ENCODE peak calls at places on chromosomes 11 and 22, in five cellular contexts. X, G, W, K and S are unnamed samples.

GRCh38 chr11:25793637-25794036 is 538.3 kb upstream of the ANO3 start:
- DNase-seq in K (no peak), W (no peak), X (no peak), G (no peak), S (no peak)

GRCh38 chr22:36775589-36775965 is 342 bp downstream of the IFT27 start:
- DNase-seq in W (peak; percentile 27), X (peak; percentile 4), K (no peak), G (no peak), S (no peak)

GRCh38 chr11:62404918-62405317 is 13.9 kb upstream of the SCGB1A1 start:
- DNase-seq in G (no peak), X (no peak), W (no peak), K (no peak), S (no peak)

GRCh38 chr22:36536717-36537116 is 7.8 kb upstream of the EIF3D start:
- DNase-seq in K (no peak), G (no peak), W (no peak), X (no peak), S (no peak)

GRCh38 chr22:38783095-38783710 is 10.7 kb downstream of the DNAL4 start:
- DNase-seq in G (no peak), K (no peak), W (no peak), X (no peak), S (no peak)

GRCh38 chr11:116871248-116871647 is 33.8 kb upstream of the APOA1 start:
- DNase-seq in W (no peak), K (no peak), X (no peak), G (no peak), S (no peak)

GRCh38 chr11:119371778-119372182 is 9.7 kb downstream of the USP2 start:
- DNase-seq in K (no peak), G (no peak), W (no peak), X (no peak), S (no peak)

GRCh38 chr11:2518983-2519340 is 74.2 kb downstream of the KCNQ1 start:
- DNase-seq in X (no peak), W (no peak), K (peak; percentile 6), G (no peak), S (no peak)

GRCh38 chr11:110173775-110174644 is 80.8 kb downstream of the ZC3H12C start:
- DNase-seq in W (peak; percentile 73), G (peak; percentile 48), X (peak; percentile 40), K (peak; percentile 46), S (peak; percentile 48)

GRCh38 chr11:22778642-22779041 is 51.0 kb downstream of the SVIP start:
- DNase-seq in K (no peak), G (no peak), W (peak; percentile 76), X (no peak), S (no peak)

GRCh38 chr22:38957046-38957770 is at the start of gene APOBEC3A:
- DNase-seq in G (no peak), W (no peak), X (no peak), K (no peak), S (no peak)

GRCh38 chr11:85783758-85784157 is 27.2 kb downstream of the SYTL2 start:
- DNase-seq in K (no peak), G (no peak), W (peak; percentile 70), X (no peak), S (no peak)

GRCh38 chr22:33274214-33274828 is 216.1 kb upstream of the SYN3 start:
- DNase-seq in X (peak; percentile 8), G (no peak), K (no peak), W (peak; percentile 36), S (no peak)

GRCh38 chr11:102523887-102524286 is 6.7 kb downstream of the MMP7 start:
- DNase-seq in G (no peak), W (no peak), X (no peak), K (no peak), S (no peak)

GRCh38 chr11:1410366-1411291 is 20.9 kb downstream of the BRSK2 start:
- DNase-seq in G (no peak), W (no peak), K (no peak), X (no peak), S (no peak)

GRCh38 chr22:20946080-20946986 is 20.7 kb upstream of the AIFM3 start:
- DNase-seq in X (no peak), W (no peak), G (no peak), K (no peak), S (no peak)

GRCh38 chr11:9760180-9760550 is 96.3 kb downstream of the SWAP70 start:
- DNase-seq in X (no peak), K (no peak), G (no peak), W (no peak), S (no peak)

GRCh38 chr11:111414267-111414931 is 35.3 kb upstream of the POU2AF1 start:
- DNase-seq in K (no peak), W (peak; percentile 17), G (no peak), X (no peak), S (no peak)

GRCh38 chr11:117221775-117222517 is 9.9 kb downstream of the PCSK7 start:
- DNase-seq in W (no peak), X (no peak), K (no peak), G (no peak), S (no peak)

GRCh38 chr11:117618273-117618672 is 178.7 kb downstream of the DSCAML1 start:
- DNase-seq in X (no peak), K (no peak), W (no peak), G (no peak), S (no peak)

GRCh38 chr11:73087730-73088129 is 54.4 kb downstream of the FCHSD2 start:
- DNase-seq in K (no peak), G (no peak), W (no peak), X (no peak), S (no peak)

GRCh38 chr11:469684-470667 is 19.9 kb downstream of the PTDSS2 start:
- DNase-seq in G (no peak), W (no peak), X (no peak), K (no peak), S (no peak)

GRCh38 chr11:19160839-19161238 is 40.9 kb downstream of the CSRP3 start:
- DNase-seq in W (peak; percentile 23), G (no peak), K (no peak), X (no peak), S (no peak)

GRCh38 chr11:86644291-86644690 is 28.1 kb downstream of the ME3 start:
- DNase-seq in K (no peak), G (no peak), X (no peak), W (no peak), S (no peak)

GRCh38 chr11:1565173-1565903 is 6.7 kb downstream of the DUSP8 start:
- DNase-seq in G (no peak), K (no peak), W (no peak), X (no peak), S (no peak)

GRCh38 chr22:30013201-30013600 is 67.1 kb upstream of the HORMAD2 start:
- DNase-seq in K (no peak), X (no peak), G (no peak), W (no peak), S (no peak)